ENCODE peak calls at places on chromosomes 4 and X, in five cellular contexts. C is HCT116, A is endodermal cell, X is SK-N-SH, F is A549. D is an unnamed sample.

GRCh38 chrX:111504941-111505340 is 6.5 kb upstream of the SERTM2 start:
- DNase-seq in X (no peak), F (no peak), C (no peak), A (no peak), D (no peak)

GRCh38 chr4:150327262-150327780 is 249.1 kb downstream of the DCLK2 start:
- DNase-seq in A (no peak), F (no peak), C (no peak), X (no peak), D (no peak)

GRCh38 chr4:82898322-82899243 is 2.0 kb upstream of the THAP9 start:
- DNase-seq in A (no peak), F (peak), X (no peak), C (no peak), D (peak)

GRCh38 chrX:1212532-1212931 is at the start of gene CRLF2:
- DNase-seq in C (peak), X (no peak), F (peak), A (peak), D (no peak)

GRCh38 chr4:3115637-3116300 is 41.3 kb downstream of the HTT start:
- DNase-seq in F (no peak), A (no peak), C (no peak), X (no peak), D (no peak)

GRCh38 chr4:173478136-173478860 is 51.7 kb downstream of the HAND2 start:
- DNase-seq in A (no peak), X (no peak), C (no peak), F (no peak), D (no peak)

GRCh38 chr4:187826725-187827124 is 168.8 kb upstream of the ZFP42 start:
- DNase-seq in C (peak), X (no peak), A (peak), F (peak), D (no peak)

GRCh38 chrX:9677098-9677739 is 88.4 kb downstream of the GPR143 start:
- DNase-seq in X (no peak), A (no peak), F (no peak), C (no peak), D (peak)

GRCh38 chr4:152348670-152349069 is 187.2 kb downstream of the FBXW7 start:
- DNase-seq in X (peak), F (no peak), C (no peak), A (no peak), D (no peak)

GRCh38 chrX:41082783-41083182 is 2.5 kb upstream of the USP9X start:
- DNase-seq in A (no peak), X (no peak), F (no peak), C (no peak), D (no peak)

GRCh38 chr4:99402765-99403164 is 32.4 kb downstream of the ADH7 start:
- DNase-seq in X (no peak), C (no peak), F (no peak), A (peak), D (no peak)

GRCh38 chr4:56575820-56576429 is 70.3 kb downstream of the ARL9 start:
- DNase-seq in F (peak), A (no peak), X (peak), C (peak), D (peak)

GRCh38 chrX:17833954-17834353 is 27.1 kb downstream of the RAI2 start:
- DNase-seq in C (no peak), F (no peak), X (no peak), A (no peak), D (no peak)

DNA sequence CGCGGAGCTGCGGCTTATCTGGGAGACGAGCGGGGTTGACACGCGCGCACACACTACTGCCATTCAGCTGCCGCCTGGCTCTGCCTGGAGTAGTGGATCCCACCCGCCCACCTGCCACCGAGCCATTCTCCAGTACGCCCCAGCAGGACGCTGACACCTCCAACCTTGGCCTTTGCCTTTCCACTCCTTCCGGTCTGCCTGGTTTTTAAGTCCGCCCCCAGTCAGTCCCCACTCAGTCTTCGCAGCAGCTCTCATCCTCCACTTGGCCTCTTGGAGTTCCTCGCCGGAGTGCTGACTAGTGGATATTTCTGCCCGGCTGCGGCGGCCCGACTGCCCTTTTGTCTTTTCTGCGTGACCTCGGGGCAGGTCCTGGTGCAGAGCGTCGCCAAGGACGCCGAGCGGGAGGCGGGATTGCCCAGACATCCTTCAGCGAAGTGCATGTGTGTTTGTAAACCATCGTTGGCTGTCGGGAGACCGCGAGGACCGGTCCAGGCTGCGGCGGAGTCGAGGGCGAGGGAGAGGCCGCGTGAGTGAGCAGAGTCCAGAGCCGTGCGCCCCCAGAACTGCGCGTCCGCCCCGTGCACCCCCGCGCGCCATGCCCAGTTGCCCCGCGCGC is 1.1 kb downstream of the SLIT2 start:
- DNase-seq in A (peak), F (no peak), X (peak), C (no peak), D (no peak)
- H3K4me3 ChIP-seq in A (peak), F (no peak), X (peak), C (no peak), D (peak)

DNA sequence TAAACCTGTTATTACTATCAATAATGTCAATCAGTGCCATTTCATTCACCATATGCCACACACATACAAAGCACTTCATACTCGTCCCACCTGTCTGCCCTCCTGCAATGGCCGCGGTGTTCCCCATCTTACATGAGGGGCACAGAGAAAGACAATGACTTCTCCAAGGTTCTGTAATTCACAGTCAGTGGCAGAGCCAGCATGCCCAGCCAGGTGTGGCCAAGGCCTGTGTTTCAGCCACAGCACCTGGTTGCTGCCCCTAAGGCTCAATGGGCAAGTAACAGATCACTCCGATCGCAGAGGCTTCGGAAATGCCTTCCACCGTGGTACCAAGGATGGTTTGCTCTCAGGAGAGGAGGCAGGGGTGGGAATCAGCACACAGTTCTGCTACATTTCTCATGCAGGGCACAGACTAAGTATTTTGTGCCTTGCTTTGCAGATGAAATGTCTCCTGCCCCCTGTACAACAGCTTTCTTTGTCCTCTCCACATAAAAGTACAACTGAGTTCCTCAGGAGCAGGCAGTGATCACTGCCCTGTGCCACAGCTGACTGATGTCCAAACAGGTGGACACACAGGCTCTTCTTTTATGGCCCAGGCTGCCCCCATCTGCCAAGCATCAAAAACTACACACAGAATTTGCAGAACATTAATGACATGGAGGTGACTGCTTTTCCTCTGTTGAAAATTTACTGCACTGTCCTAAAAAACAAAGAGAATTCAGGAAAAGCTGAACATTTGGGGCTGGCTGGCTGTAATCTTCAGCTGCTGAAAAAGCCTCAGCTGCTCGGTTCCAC is 10.8 kb downstream of the AFAP1 start:
- DNase-seq in X (peak), C (peak), F (peak), A (no peak), D (no peak)
- TF ChIP-seq CTCF in X (peak), C (peak), F (peak), A (peak), D (peak)

GRCh38 chr4:121154103-121154515 is 10.0 kb downstream of the TNIP3 start:
- DNase-seq in F (no peak), C (no peak), A (no peak), X (no peak), D (no peak)

GRCh38 chr4:121155893-121156292 is 8.2 kb downstream of the TNIP3 start:
- DNase-seq in F (peak), C (no peak), A (no peak), X (peak), D (peak)

GRCh38 chr4:121156822-121157769 is 7.0 kb downstream of the TNIP3 start:
- DNase-seq in F (peak), X (peak), A (peak), C (no peak), D (peak)
- H3K4me3 ChIP-seq in F (peak), X (peak), A (peak), C (no peak), D (peak)

DNA sequence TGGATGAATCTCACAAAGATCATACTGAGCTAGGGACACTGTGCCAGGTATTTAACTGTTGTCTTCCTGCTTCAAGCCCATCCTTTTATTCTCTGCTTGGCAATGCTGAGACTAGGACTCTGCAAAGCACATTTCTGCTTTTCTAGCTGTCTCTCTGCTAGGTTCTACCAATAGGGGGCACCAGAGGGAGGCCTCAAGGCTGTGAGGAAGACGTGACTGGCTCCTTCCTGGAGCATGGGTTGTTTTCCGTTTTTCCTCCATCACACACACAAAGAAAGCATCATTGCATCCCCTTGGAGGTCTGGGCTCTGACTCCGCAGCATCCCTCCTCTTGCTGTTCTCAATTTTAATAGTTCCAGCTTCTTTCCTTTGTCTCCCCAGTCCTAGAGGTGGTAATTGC is 10.9 kb upstream of the DCTD start:
- DNase-seq in A (peak), X (no peak), C (no peak), F (peak), D (no peak)
- TF ChIP-seq CTCF in A (peak), X (peak), C (peak), F (no peak), D (peak)

DNA sequence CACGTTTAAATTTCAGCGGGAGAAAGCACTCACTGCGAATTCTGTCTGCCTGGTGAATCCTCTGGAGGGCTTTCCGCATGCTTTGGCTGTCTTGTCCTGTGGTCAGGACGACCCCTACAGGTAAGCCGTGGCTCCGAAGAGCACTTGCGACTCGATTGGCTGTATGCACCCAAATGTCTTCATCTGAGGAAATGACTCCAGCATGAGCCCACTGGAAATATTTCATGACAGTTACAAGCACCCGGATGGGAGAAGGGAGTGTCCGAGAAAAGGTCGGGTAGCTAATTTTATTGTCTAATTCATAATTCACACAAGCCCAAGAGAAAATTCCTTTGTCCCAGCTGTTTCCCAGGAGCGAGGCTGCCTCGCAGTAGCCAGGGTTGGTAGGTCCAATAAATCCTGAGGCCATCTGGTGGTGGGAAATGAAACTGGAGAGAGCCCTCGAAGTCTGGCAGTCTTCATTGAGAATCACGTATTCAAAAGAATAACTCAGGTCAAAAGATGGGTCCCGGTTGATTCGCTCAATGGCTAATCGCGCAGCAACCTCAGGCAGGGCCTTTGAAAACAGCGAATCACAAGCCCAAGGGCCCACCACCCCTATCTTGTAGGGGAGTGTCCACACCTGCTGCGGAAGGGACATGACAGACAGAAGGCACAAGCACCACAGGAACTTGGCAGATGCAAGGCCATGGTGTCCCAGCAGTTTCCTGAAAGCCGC is 6.6 kb downstream of the GUCY2F start:
- DNase-seq in A (peak), F (peak), C (peak), X (peak), D (peak)
- H3K4me3 ChIP-seq in A (no peak), F (no peak), C (peak), X (peak), D (no peak)